ENCODE peak calls at places on chromosome 13, in eight cellular contexts. X is ELF-1; N is NCI-H1092; S is stimulated activated CD4-positive, alpha-beta T cell treated with anti-CD3 and anti-CD28 coated beads, TNF-alpha, amount 100 ng/mL, for 48 hours; W is left colon; J is COR-L47; U is HT-29; Z is effector memory CD8-positive, alpha-beta T cell. M is an unnamed sample.

GRCh38 chr13:42745655-42746054 is 35.7 kb upstream of the FAM216B start:
- DNase-seq in S (no peak), J (no peak), N (no peak), Z (no peak), W (no peak), X (no peak), U (no peak), M (no peak)

GRCh38 chr13:41231786-41232185 is 31.6 kb downstream of the MTRF1 start:
- DNase-seq in Z (peak; percentile 22), X (no peak), U (peak; percentile 75), J (peak; percentile 26), N (peak; percentile 1), S (no peak), W (peak; percentile 86), M (peak; percentile 79)

GRCh38 chr13:94667190-94667589 is 45.2 kb downstream of the SOX21 start:
- DNase-seq in Z (no peak), N (no peak), X (no peak), J (no peak), W (no peak), U (no peak), S (peak; percentile 19), M (no peak)

GRCh38 chr13:40692946-40693345 is 26.5 kb upstream of the FOXO1 start:
- DNase-seq in W (no peak), J (no peak), N (no peak), S (no peak), U (no peak), Z (no peak), X (no peak), M (no peak)

GRCh38 chr13:30739646-30740642 is 4.6 kb downstream of the ALOX5AP start:
- DNase-seq in U (peak; percentile 64), S (peak; percentile 53), N (no peak), J (no peak), Z (peak; percentile 48), W (no peak), X (peak; percentile 14), M (no peak)

GRCh38 chr13:75384881-75385707 is 96.9 kb downstream of the TBC1D4 start:
- DNase-seq in J (peak; percentile 59), S (no peak), Z (no peak), W (no peak), U (no peak), N (no peak), X (no peak), M (no peak)

GRCh38 chr13:52738719-52739467 is 727 bp downstream of the CNMD start:
- DNase-seq in N (no peak), J (no peak), U (no peak), S (peak; percentile 6), Z (no peak), W (no peak), X (peak; percentile 68), M (no peak)

GRCh38 chr13:112766336-112766735 is 76.5 kb downstream of the ATP11A start:
- DNase-seq in N (no peak), J (no peak), X (no peak), U (no peak), S (no peak), Z (no peak), W (no peak), M (no peak)

GRCh38 chr13:108322206-108322824 is 52.8 kb downstream of the TNFSF13B start:
- DNase-seq in Z (no peak), W (no peak), S (no peak), J (peak; percentile 39), N (peak; percentile 11), U (peak; percentile 71), X (no peak), M (no peak)

GRCh38 chr13:49997935-49998334 is 1.1 kb downstream of the TRIM13 start:
- DNase-seq in S (no peak), U (no peak), J (no peak), W (no peak), Z (no peak), X (no peak), N (no peak), M (peak; percentile 31)

GRCh38 chr13:44667950-44668349 is 91.8 kb upstream of the TSC22D1 start:
- DNase-seq in S (no peak), Z (no peak), N (no peak), J (no peak), U (no peak), X (no peak), W (no peak), M (no peak)

GRCh38 chr13:103156346-103156998 is 90.3 kb upstream of the SLC10A2 start:
- DNase-seq in J (no peak), N (no peak), U (no peak), W (no peak), Z (no peak), S (no peak), X (no peak), M (no peak)

GRCh38 chr13:99725644-99726043 is 224.4 kb downstream of the TM9SF2 start:
- DNase-seq in Z (no peak), J (no peak), N (no peak), U (no peak), X (no peak), W (no peak), S (no peak), M (no peak)

GRCh38 chr13:105773887-105774538 is 761.4 kb downstream of the EFNB2 start:
- DNase-seq in N (no peak), U (peak; percentile 82), Z (no peak), J (peak; percentile 15), X (peak; percentile 23), W (no peak), S (peak; percentile 1), M (no peak)

GRCh38 chr13:42997381-42997780 is 5.3 kb upstream of the EPSTI1 start:
- DNase-seq in W (no peak), X (peak; percentile 15), U (no peak), J (no peak), N (no peak), S (no peak), Z (no peak), M (no peak)

M was measured in colonic mucosa.